ENCODE peak calls at places on chromosomes 5 and 9, in seven cellular contexts. Z, J, N, O, R, U and F are unnamed samples.

GRCh38 chr5:120609570-120609969 is 145.5 kb downstream of the PRR16 start:
- DNase-seq in Z (no peak), J (no peak), N (no peak), O (no peak), R (no peak), U (no peak), F (no peak)

GRCh38 chr9:117645245-117645636 is 59.0 kb upstream of the TLR4 start:
- DNase-seq in Z (no peak), J (no peak), N (no peak), O (no peak), R (no peak), U (no peak), F (no peak)

GRCh38 chr5:110957934-110958333 is 113.6 kb upstream of the TSLP start:
- DNase-seq in Z (peak; percentile 93), J (no peak), N (no peak), O (peak; percentile 93), R (no peak), U (no peak), F (no peak)

GRCh38 chr9:68800836-68801235 is 95.8 kb downstream of the PIP5K1B start:
- DNase-seq in Z (no peak), J (no peak), N (no peak), O (no peak), R (no peak), U (no peak), F (no peak)

GRCh38 chr5:107508083-107508482 is 162.7 kb downstream of the EFNA5 start:
- DNase-seq in Z (no peak), J (no peak), N (no peak), O (no peak), R (no peak), U (no peak), F (no peak)

GRCh38 chr5:53333160-53333559 is 147.3 kb upstream of the FST start:
- DNase-seq in Z (peak; percentile 98), J (no peak), N (no peak), O (peak; percentile 62), R (no peak), U (no peak), F (no peak)

GRCh38 chr5:174844971-174845370 is 120.6 kb downstream of the MSX2 start:
- DNase-seq in Z (no peak), J (no peak), N (no peak), O (no peak), R (peak; percentile 20), U (no peak), F (no peak)

GRCh38 chr5:169006206-169006605 is 294.7 kb downstream of the SLIT3 start:
- DNase-seq in Z (no peak), J (no peak), N (no peak), O (no peak), R (no peak), U (no peak), F (no peak)

GRCh38 chr5:180394031-180394636 is 41.0 kb upstream of the GFPT2 start:
- DNase-seq in Z (no peak), J (no peak), N (no peak), O (no peak), R (no peak), U (no peak), F (no peak)

GRCh38 chr5:180396931-180397330 is 43.8 kb upstream of the GFPT2 start:
- DNase-seq in Z (no peak), J (no peak), N (no peak), O (no peak), R (no peak), U (no peak), F (no peak)

GRCh38 chr5:180399391-180399790 is 46.3 kb upstream of the GFPT2 start:
- DNase-seq in Z (no peak), J (no peak), N (no peak), O (no peak), R (peak; percentile 52), U (no peak), F (no peak)

GRCh38 chr5:180399931-180400330 is 46.8 kb upstream of the GFPT2 start:
- DNase-seq in Z (no peak), J (no peak), N (no peak), O (no peak), R (no peak), U (no peak), F (no peak)

GRCh38 chr5:180395540-180396274 is 42.6 kb upstream of the GFPT2 start:
- DNase-seq in Z (no peak), J (peak; percentile 31), N (no peak), O (no peak), R (no peak), U (no peak), F (no peak)
- H3K27ac ChIP-seq in Z (no peak overlapping the region), J (peak overlapping the region; percentile 10), N (no peak overlapping the region), O (no peak overlapping the region), R (no peak overlapping the region), U (no peak overlapping the region), F (no peak overlapping the region)

GRCh38 chr9:122091682-122092592 is 1.2 kb downstream of the TTLL11 start:
- DNase-seq in Z (no peak), J (no peak), N (no peak), O (no peak), R (no peak), U (no peak), F (no peak)
- H3K27ac ChIP-seq in Z (no peak overlapping the region), J (peak overlapping the region; percentile 67), N (no peak overlapping the region), O (peak overlapping the region; percentile 54), R (peak overlapping the region; percentile 54), U (no peak overlapping the region), F (no peak overlapping the region)

GRCh38 chr5:61731267-61731945 is 399.3 kb downstream of the ZSWIM6 start:
- DNase-seq in Z (no peak), J (no peak), N (no peak), O (no peak), R (no peak), U (no peak), F (no peak)
- H3K27ac ChIP-seq in Z (no peak overlapping the region), J (no peak overlapping the region), N (no peak overlapping the region), O (no peak overlapping the region), R (no peak overlapping the region), U (no peak overlapping the region), F (no peak overlapping the region)

GRCh38 chr5:10353241-10354047 is at the start of gene MARCHF6:
- DNase-seq in Z (peak; percentile 98), J (peak; percentile 93), N (peak; percentile 96), O (peak; percentile 82), R (peak; percentile 94), U (peak; percentile 99), F (no peak)

GRCh38 chr5:10351199-10351881 is 2.2 kb upstream of the MARCHF6 start:
- DNase-seq in Z (peak; percentile 89), J (no peak), N (no peak), O (peak; percentile 55), R (no peak), U (no peak), F (no peak)

GRCh38 chr5:10352404-10353240 is 873 bp upstream of the MARCHF6 start:
- DNase-seq in Z (peak; percentile 39), J (no peak), N (no peak), O (no peak), R (no peak), U (no peak), F (no peak)

GRCh38 chr5:10354048-10354872 is 765 bp downstream of the MARCHF6 start:
- DNase-seq in Z (peak; percentile 42), J (peak; percentile 74), N (peak; percentile 55), O (no peak), R (peak; percentile 38), U (peak; percentile 73), F (no peak)

DNA sequence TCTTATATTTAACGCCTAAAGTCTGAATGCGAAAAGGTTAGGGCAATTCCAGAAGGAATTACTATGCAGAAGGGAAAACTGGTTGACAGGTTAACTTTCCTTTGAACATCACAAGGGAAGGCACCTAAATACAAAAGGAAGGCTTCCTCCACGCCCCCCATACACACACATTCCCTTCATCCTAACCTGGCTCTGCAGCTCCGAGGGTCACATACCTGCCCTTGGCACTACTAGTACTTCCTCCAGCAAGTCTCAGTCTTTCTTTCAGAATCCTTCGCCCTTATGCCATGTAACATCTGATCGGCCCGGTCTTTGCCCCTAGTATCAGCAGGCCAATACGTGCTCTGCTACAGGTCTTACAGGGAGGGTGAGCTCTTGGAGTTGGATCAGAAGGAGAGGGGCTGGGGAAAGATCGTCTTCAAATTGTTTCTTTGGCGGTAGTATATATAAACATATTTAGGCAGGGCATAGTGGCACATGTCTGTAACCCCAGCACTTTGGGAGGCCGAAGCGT is 1.6 kb upstream of the MARCHF6 start:
- DNase-seq in Z (no peak), J (no peak), N (no peak), O (no peak), R (no peak), U (no peak), F (no peak)
- H3K27ac ChIP-seq in Z (peak overlapping the region; percentile 94), J (no peak overlapping the region), N (no peak overlapping the region), O (no peak overlapping the region), R (peak overlapping the region; percentile 99), U (no peak overlapping the region), F (no peak overlapping the region)

DNA sequence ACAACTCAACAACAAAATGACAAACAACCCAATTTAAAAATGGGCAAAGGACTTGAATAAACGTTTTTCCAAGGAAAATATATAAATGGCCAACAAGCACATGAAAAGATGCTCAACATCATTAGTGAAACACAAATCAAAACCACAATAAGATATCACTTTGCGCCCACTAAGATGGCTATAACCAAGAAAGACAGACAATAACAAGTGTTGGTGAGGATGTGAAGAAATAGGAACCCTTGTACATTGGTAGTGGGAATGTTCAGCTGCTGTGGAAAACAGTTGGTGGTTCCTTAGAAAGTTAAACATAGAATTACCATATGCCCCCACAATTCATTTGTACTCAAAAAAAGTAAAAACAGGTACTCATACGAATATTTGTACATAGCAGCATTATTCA is 39.2 kb upstream of the WDR41 start:
- DNase-seq in Z (no peak), J (no peak), N (no peak), O (no peak), R (no peak), U (no peak), F (no peak)
- H3K27ac ChIP-seq in Z (no peak overlapping the region), J (no peak overlapping the region), N (no peak overlapping the region), O (no peak overlapping the region), R (no peak overlapping the region), U (no peak overlapping the region), F (no peak overlapping the region)

GRCh38 chr5:158451983-158452710 is 593.2 kb upstream of the CLINT1 start:
- DNase-seq in Z (no peak), J (no peak), N (no peak), O (no peak), R (no peak), U (no peak), F (no peak)

GRCh38 chr5:158451203-158451982 is 592.4 kb upstream of the CLINT1 start:
- DNase-seq in Z (no peak), J (no peak), N (no peak), O (no peak), R (peak; percentile 83), U (no peak), F (no peak)

GRCh38 chr5:158456241-158456640 is 597.3 kb upstream of the CLINT1 start:
- DNase-seq in Z (no peak), J (no peak), N (no peak), O (no peak), R (no peak), U (no peak), F (no peak)

GRCh38 chr5:158456756-158457155 is 597.8 kb upstream of the CLINT1 start:
- DNase-seq in Z (peak; percentile 85), J (peak; percentile 7), N (no peak), O (peak; percentile 71), R (no peak), U (no peak), F (no peak)

DNA sequence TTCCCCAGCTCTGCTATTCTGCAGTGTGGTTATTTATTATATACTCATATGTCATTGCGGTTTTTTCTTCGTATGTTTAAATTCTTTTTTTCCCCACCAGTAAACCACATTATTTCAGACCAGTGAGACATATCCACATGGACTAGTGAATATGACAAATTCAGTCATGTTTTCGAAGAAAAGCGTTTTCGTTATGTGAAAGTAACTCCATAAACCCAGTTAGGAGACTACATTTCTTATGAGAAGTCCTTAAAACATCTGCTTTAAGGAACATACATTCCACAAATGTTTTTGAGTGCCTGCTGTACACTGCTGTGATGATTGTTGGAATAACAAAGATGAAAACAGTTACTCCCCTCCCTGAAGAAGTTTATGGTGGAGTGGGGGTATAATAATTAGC is 591.8 kb upstream of the CLINT1 start:
- DNase-seq in Z (no peak), J (no peak), N (no peak), O (no peak), R (no peak), U (no peak), F (no peak)
- H3K27ac ChIP-seq in Z (no peak overlapping the region), J (no peak overlapping the region), N (no peak overlapping the region), O (no peak overlapping the region), R (peak overlapping the region; percentile 76), U (no peak overlapping the region), F (no peak overlapping the region)